ENCODE peak calls at places on chromosomes 3 and 15, in eight cellular contexts. One of them, this sample, is unnamed.

GRCh38 chr15:68211656-68212320 is 6.7 kb upstream of the CALML4 start:
- DNase-seq in lung: no peak
- DNase-seq in activated CD4-positive, alpha-beta T cell treated with anti-CD3 and anti-CD28 coated beads, Interleukin-2, amount 50 U/mL, for 24 hours: no peak
- DNase-seq in posterior cingulate gyrus: no peak
- DNase-seq in ACHN: no peak
- DNase-seq in IMR-90: no peak
- DNase-seq in esophagus muscularis mucosa: no peak
- DNase-seq in cardiac fibroblast: no peak
- DNase-seq in this sample: no peak

GRCh38 chr3:177811111-177811510 is 613.8 kb upstream of the TBL1XR1 start:
- DNase-seq in lung: no peak
- DNase-seq in activated CD4-positive, alpha-beta T cell treated with anti-CD3 and anti-CD28 coated beads, Interleukin-2, amount 50 U/mL, for 24 hours: no peak
- DNase-seq in posterior cingulate gyrus: no peak
- DNase-seq in ACHN: no peak
- DNase-seq in IMR-90: no peak
- DNase-seq in esophagus muscularis mucosa: no peak
- DNase-seq in cardiac fibroblast: no peak
- DNase-seq in this sample: no peak

GRCh38 chr15:30940359-30940758 is 36.6 kb downstream of the FAN1 start:
- DNase-seq in lung: no peak
- DNase-seq in activated CD4-positive, alpha-beta T cell treated with anti-CD3 and anti-CD28 coated beads, Interleukin-2, amount 50 U/mL, for 24 hours: no peak
- DNase-seq in posterior cingulate gyrus: no peak
- DNase-seq in ACHN: no peak
- DNase-seq in IMR-90: no peak
- DNase-seq in esophagus muscularis mucosa: no peak
- DNase-seq in cardiac fibroblast: no peak
- DNase-seq in this sample: no peak

GRCh38 chr3:128931046-128931445 is 51.6 kb downstream of the ACAD9 start:
- DNase-seq in lung: no peak
- DNase-seq in activated CD4-positive, alpha-beta T cell treated with anti-CD3 and anti-CD28 coated beads, Interleukin-2, amount 50 U/mL, for 24 hours: no peak
- DNase-seq in posterior cingulate gyrus: no peak
- DNase-seq in ACHN: no peak
- DNase-seq in IMR-90: no peak
- DNase-seq in esophagus muscularis mucosa: no peak
- DNase-seq in cardiac fibroblast: no peak
- DNase-seq in this sample: no peak

GRCh38 chr15:76060098-76060989 is 559 bp downstream of the TMEM266 start:
- DNase-seq in lung: no peak
- DNase-seq in activated CD4-positive, alpha-beta T cell treated with anti-CD3 and anti-CD28 coated beads, Interleukin-2, amount 50 U/mL, for 24 hours: no peak
- DNase-seq in posterior cingulate gyrus: no peak
- DNase-seq in ACHN: no peak
- DNase-seq in IMR-90: no peak
- DNase-seq in esophagus muscularis mucosa: no peak
- DNase-seq in cardiac fibroblast: no peak
- DNase-seq in this sample: no peak

GRCh38 chr3:72439321-72440183 is 408.7 kb downstream of the SHQ1 start:
- DNase-seq in lung: no peak
- DNase-seq in activated CD4-positive, alpha-beta T cell treated with anti-CD3 and anti-CD28 coated beads, Interleukin-2, amount 50 U/mL, for 24 hours: no peak
- DNase-seq in posterior cingulate gyrus: no peak
- DNase-seq in ACHN: no peak
- DNase-seq in IMR-90: peak; percentile 20
- DNase-seq in esophagus muscularis mucosa: no peak
- DNase-seq in cardiac fibroblast: no peak
- DNase-seq in this sample: no peak

GRCh38 chr15:59292393-59292792 is 80.3 kb downstream of the MYO1E start:
- DNase-seq in lung: no peak
- DNase-seq in activated CD4-positive, alpha-beta T cell treated with anti-CD3 and anti-CD28 coated beads, Interleukin-2, amount 50 U/mL, for 24 hours: no peak
- DNase-seq in posterior cingulate gyrus: peak; percentile 21
- DNase-seq in ACHN: no peak
- DNase-seq in IMR-90: peak; percentile 51
- DNase-seq in esophagus muscularis mucosa: no peak
- DNase-seq in cardiac fibroblast: peak; percentile 79
- DNase-seq in this sample: no peak

GRCh38 chr15:57440799-57441198 is 64.5 kb downstream of the CGNL1 start:
- DNase-seq in lung: no peak
- DNase-seq in activated CD4-positive, alpha-beta T cell treated with anti-CD3 and anti-CD28 coated beads, Interleukin-2, amount 50 U/mL, for 24 hours: no peak
- DNase-seq in posterior cingulate gyrus: no peak
- DNase-seq in ACHN: peak; percentile 83
- DNase-seq in IMR-90: peak; percentile 84
- DNase-seq in esophagus muscularis mucosa: no peak
- DNase-seq in cardiac fibroblast: peak; percentile 73
- DNase-seq in this sample: peak; percentile 65

GRCh38 chr3:188617270-188617669 is 463.3 kb downstream of the LPP start:
- DNase-seq in lung: no peak
- DNase-seq in activated CD4-positive, alpha-beta T cell treated with anti-CD3 and anti-CD28 coated beads, Interleukin-2, amount 50 U/mL, for 24 hours: no peak
- DNase-seq in posterior cingulate gyrus: no peak
- DNase-seq in ACHN: no peak
- DNase-seq in IMR-90: no peak
- DNase-seq in esophagus muscularis mucosa: no peak
- DNase-seq in cardiac fibroblast: no peak
- DNase-seq in this sample: no peak

GRCh38 chr3:194598771-194599557 is 34.3 kb downstream of the TMEM44 start:
- DNase-seq in lung: no peak
- DNase-seq in activated CD4-positive, alpha-beta T cell treated with anti-CD3 and anti-CD28 coated beads, Interleukin-2, amount 50 U/mL, for 24 hours: no peak
- DNase-seq in posterior cingulate gyrus: no peak
- DNase-seq in ACHN: peak; percentile 98
- DNase-seq in IMR-90: peak; percentile 88
- DNase-seq in esophagus muscularis mucosa: no peak
- DNase-seq in cardiac fibroblast: peak; percentile 98
- DNase-seq in this sample: no peak

GRCh38 chr3:16407365-16407764 is 106.1 kb downstream of the RFTN1 start:
- DNase-seq in lung: no peak
- DNase-seq in activated CD4-positive, alpha-beta T cell treated with anti-CD3 and anti-CD28 coated beads, Interleukin-2, amount 50 U/mL, for 24 hours: no peak
- DNase-seq in posterior cingulate gyrus: no peak
- DNase-seq in ACHN: no peak
- DNase-seq in IMR-90: no peak
- DNase-seq in esophagus muscularis mucosa: no peak
- DNase-seq in cardiac fibroblast: no peak
- DNase-seq in this sample: no peak

GRCh38 chr15:24747376-24747775 is 71.8 kb downstream of the NPAP1 start:
- DNase-seq in lung: no peak
- DNase-seq in activated CD4-positive, alpha-beta T cell treated with anti-CD3 and anti-CD28 coated beads, Interleukin-2, amount 50 U/mL, for 24 hours: no peak
- DNase-seq in posterior cingulate gyrus: no peak
- DNase-seq in ACHN: no peak
- DNase-seq in IMR-90: no peak
- DNase-seq in esophagus muscularis mucosa: no peak
- DNase-seq in cardiac fibroblast: no peak
- DNase-seq in this sample: no peak

GRCh38 chr3:67614195-67614594 is 40.2 kb downstream of the SUCLG2 start:
- DNase-seq in lung: no peak
- DNase-seq in activated CD4-positive, alpha-beta T cell treated with anti-CD3 and anti-CD28 coated beads, Interleukin-2, amount 50 U/mL, for 24 hours: no peak
- DNase-seq in posterior cingulate gyrus: no peak
- DNase-seq in ACHN: no peak
- DNase-seq in IMR-90: no peak
- DNase-seq in esophagus muscularis mucosa: no peak
- DNase-seq in cardiac fibroblast: no peak
- DNase-seq in this sample: no peak

GRCh38 chr3:186209810-186210752 is 101.2 kb upstream of the ETV5 start:
- DNase-seq in lung: no peak
- DNase-seq in activated CD4-positive, alpha-beta T cell treated with anti-CD3 and anti-CD28 coated beads, Interleukin-2, amount 50 U/mL, for 24 hours: no peak
- DNase-seq in posterior cingulate gyrus: peak; percentile 81
- DNase-seq in ACHN: no peak
- DNase-seq in IMR-90: peak; percentile 72
- DNase-seq in esophagus muscularis mucosa: no peak
- DNase-seq in cardiac fibroblast: peak; percentile 77
- DNase-seq in this sample: peak; percentile 68

GRCh38 chr15:65033659-65034269 is 4.3 kb upstream of the MTFMT start:
- DNase-seq in lung: no peak
- DNase-seq in activated CD4-positive, alpha-beta T cell treated with anti-CD3 and anti-CD28 coated beads, Interleukin-2, amount 50 U/mL, for 24 hours: no peak
- DNase-seq in posterior cingulate gyrus: no peak
- DNase-seq in ACHN: peak; percentile 58
- DNase-seq in IMR-90: peak; percentile 66
- DNase-seq in esophagus muscularis mucosa: no peak
- DNase-seq in cardiac fibroblast: peak; percentile 63
- DNase-seq in this sample: peak; percentile 75

GRCh38 chr15:39236375-39236774 is 344.5 kb upstream of the THBS1 start:
- DNase-seq in lung: no peak
- DNase-seq in activated CD4-positive, alpha-beta T cell treated with anti-CD3 and anti-CD28 coated beads, Interleukin-2, amount 50 U/mL, for 24 hours: no peak
- DNase-seq in posterior cingulate gyrus: no peak
- DNase-seq in ACHN: no peak
- DNase-seq in IMR-90: no peak
- DNase-seq in esophagus muscularis mucosa: no peak
- DNase-seq in cardiac fibroblast: no peak
- DNase-seq in this sample: no peak

GRCh38 chr3:112734718-112735350 is 93.9 kb upstream of the CCDC80 start:
- DNase-seq in lung: peak; percentile 63
- DNase-seq in activated CD4-positive, alpha-beta T cell treated with anti-CD3 and anti-CD28 coated beads, Interleukin-2, amount 50 U/mL, for 24 hours: peak; percentile 36
- DNase-seq in posterior cingulate gyrus: peak; percentile 8
- DNase-seq in ACHN: peak; percentile 63
- DNase-seq in IMR-90: peak; percentile 78
- DNase-seq in esophagus muscularis mucosa: no peak
- DNase-seq in cardiac fibroblast: peak; percentile 93
- DNase-seq in this sample: peak; percentile 75

GRCh38 chr3:21542656-21543379 is 208.2 kb downstream of the ZNF385D start:
- DNase-seq in lung: no peak
- DNase-seq in activated CD4-positive, alpha-beta T cell treated with anti-CD3 and anti-CD28 coated beads, Interleukin-2, amount 50 U/mL, for 24 hours: no peak
- DNase-seq in posterior cingulate gyrus: no peak
- DNase-seq in ACHN: no peak
- DNase-seq in IMR-90: no peak
- DNase-seq in esophagus muscularis mucosa: no peak
- DNase-seq in cardiac fibroblast: no peak
- DNase-seq in this sample: no peak

GRCh38 chr15:38714309-38715072 is 149.9 kb upstream of the RASGRP1 start:
- DNase-seq in lung: no peak
- DNase-seq in activated CD4-positive, alpha-beta T cell treated with anti-CD3 and anti-CD28 coated beads, Interleukin-2, amount 50 U/mL, for 24 hours: no peak
- DNase-seq in posterior cingulate gyrus: no peak
- DNase-seq in ACHN: peak; percentile 91
- DNase-seq in IMR-90: peak; percentile 96
- DNase-seq in esophagus muscularis mucosa: no peak
- DNase-seq in cardiac fibroblast: peak; percentile 43
- DNase-seq in this sample: peak; percentile 51

GRCh38 chr3:48118322-48118721 is 69.9 kb downstream of the CDC25A start:
- DNase-seq in lung: no peak
- DNase-seq in activated CD4-positive, alpha-beta T cell treated with anti-CD3 and anti-CD28 coated beads, Interleukin-2, amount 50 U/mL, for 24 hours: no peak
- DNase-seq in posterior cingulate gyrus: no peak
- DNase-seq in ACHN: no peak
- DNase-seq in IMR-90: no peak
- DNase-seq in esophagus muscularis mucosa: no peak
- DNase-seq in cardiac fibroblast: no peak
- DNase-seq in this sample: no peak

GRCh38 chr15:74128785-74129350 is 1.5 kb upstream of the ISLR2 start:
- DNase-seq in lung: no peak
- DNase-seq in activated CD4-positive, alpha-beta T cell treated with anti-CD3 and anti-CD28 coated beads, Interleukin-2, amount 50 U/mL, for 24 hours: no peak
- DNase-seq in posterior cingulate gyrus: no peak
- DNase-seq in ACHN: no peak
- DNase-seq in IMR-90: no peak
- DNase-seq in esophagus muscularis mucosa: no peak
- DNase-seq in cardiac fibroblast: no peak
- DNase-seq in this sample: no peak

GRCh38 chr3:58052373-58053273 is 44.4 kb downstream of the FLNB start:
- DNase-seq in lung: peak; percentile 75
- DNase-seq in activated CD4-positive, alpha-beta T cell treated with anti-CD3 and anti-CD28 coated beads, Interleukin-2, amount 50 U/mL, for 24 hours: no peak
- DNase-seq in posterior cingulate gyrus: peak; percentile 38
- DNase-seq in ACHN: peak; percentile 93
- DNase-seq in IMR-90: peak; percentile 99
- DNase-seq in esophagus muscularis mucosa: peak; percentile 97
- DNase-seq in cardiac fibroblast: peak; percentile 98
- DNase-seq in this sample: peak; percentile 86

GRCh38 chr3:24521306-24522154 is 26.9 kb upstream of the THRB start:
- DNase-seq in lung: peak; percentile 51
- DNase-seq in activated CD4-positive, alpha-beta T cell treated with anti-CD3 and anti-CD28 coated beads, Interleukin-2, amount 50 U/mL, for 24 hours: no peak
- DNase-seq in posterior cingulate gyrus: peak; percentile 45
- DNase-seq in ACHN: peak; percentile 31
- DNase-seq in IMR-90: no peak
- DNase-seq in esophagus muscularis mucosa: no peak
- DNase-seq in cardiac fibroblast: peak; percentile 40
- DNase-seq in this sample: peak; percentile 80

GRCh38 chr3:148955544-148956346 is 35.6 kb upstream of the GYG1 start:
- DNase-seq in lung: peak; percentile 35
- DNase-seq in activated CD4-positive, alpha-beta T cell treated with anti-CD3 and anti-CD28 coated beads, Interleukin-2, amount 50 U/mL, for 24 hours: no peak
- DNase-seq in posterior cingulate gyrus: no peak
- DNase-seq in ACHN: peak; percentile 71
- DNase-seq in IMR-90: peak; percentile 95
- DNase-seq in esophagus muscularis mucosa: no peak
- DNase-seq in cardiac fibroblast: peak; percentile 95
- DNase-seq in this sample: peak; percentile 82

GRCh38 chr15:60695713-60696522 is 217.0 kb upstream of the ICE2 start:
- DNase-seq in lung: no peak
- DNase-seq in activated CD4-positive, alpha-beta T cell treated with anti-CD3 and anti-CD28 coated beads, Interleukin-2, amount 50 U/mL, for 24 hours: peak; percentile 49
- DNase-seq in posterior cingulate gyrus: no peak
- DNase-seq in ACHN: no peak
- DNase-seq in IMR-90: peak; percentile 71
- DNase-seq in esophagus muscularis mucosa: no peak
- DNase-seq in cardiac fibroblast: peak; percentile 40
- DNase-seq in this sample: no peak

GRCh38 chr15:87287156-87287555 is 969.4 kb downstream of the NTRK3 start:
- DNase-seq in lung: no peak
- DNase-seq in activated CD4-positive, alpha-beta T cell treated with anti-CD3 and anti-CD28 coated beads, Interleukin-2, amount 50 U/mL, for 24 hours: no peak
- DNase-seq in posterior cingulate gyrus: no peak
- DNase-seq in ACHN: no peak
- DNase-seq in IMR-90: peak; percentile 0
- DNase-seq in esophagus muscularis mucosa: no peak
- DNase-seq in cardiac fibroblast: peak; percentile 84
- DNase-seq in this sample: peak; percentile 33

GRCh38 chr3:22887664-22888291 is 315.3 kb upstream of the UBE2E2 start:
- DNase-seq in lung: no peak
- DNase-seq in activated CD4-positive, alpha-beta T cell treated with anti-CD3 and anti-CD28 coated beads, Interleukin-2, amount 50 U/mL, for 24 hours: no peak
- DNase-seq in posterior cingulate gyrus: no peak
- DNase-seq in ACHN: peak; percentile 29
- DNase-seq in IMR-90: peak; percentile 21
- DNase-seq in esophagus muscularis mucosa: no peak
- DNase-seq in cardiac fibroblast: peak; percentile 66
- DNase-seq in this sample: peak; percentile 65

GRCh38 chr15:96514607-96515285 is 184.2 kb downstream of the NR2F2 start:
- DNase-seq in lung: no peak
- DNase-seq in activated CD4-positive, alpha-beta T cell treated with anti-CD3 and anti-CD28 coated beads, Interleukin-2, amount 50 U/mL, for 24 hours: no peak
- DNase-seq in posterior cingulate gyrus: no peak
- DNase-seq in ACHN: no peak
- DNase-seq in IMR-90: no peak
- DNase-seq in esophagus muscularis mucosa: peak; percentile 57
- DNase-seq in cardiac fibroblast: no peak
- DNase-seq in this sample: no peak

GRCh38 chr15:77892335-77892734 is 185.2 kb downstream of the TBC1D2B start:
- DNase-seq in lung: no peak
- DNase-seq in activated CD4-positive, alpha-beta T cell treated with anti-CD3 and anti-CD28 coated beads, Interleukin-2, amount 50 U/mL, for 24 hours: no peak
- DNase-seq in posterior cingulate gyrus: no peak
- DNase-seq in ACHN: no peak
- DNase-seq in IMR-90: no peak
- DNase-seq in esophagus muscularis mucosa: no peak
- DNase-seq in cardiac fibroblast: no peak
- DNase-seq in this sample: no peak